ENCODE peak calls at places on chromosome 3, in five cellular contexts. W is RCC 7860, G is upper lobe of right lung, D is amniotic stem cell, Y is immature natural killer cell. I is an unnamed sample.

GRCh38 chr3:123444023-123444422 is 4.9 kb downstream of the ADCY5 start:
- DNase-seq in Y (no peak), D (no peak), G (no peak), W (no peak), I (no peak)

GRCh38 chr3:55704521-55704920 is 217.4 kb upstream of the WNT5A start:
- DNase-seq in W (peak), Y (no peak), D (peak), G (no peak), I (no peak)

GRCh38 chr3:128489860-128490649 is 2.9 kb downstream of the GATA2 start:
- DNase-seq in D (peak), G (peak), W (no peak), Y (no peak), I (no peak)

GRCh38 chr3:178043084-178043483 is 493.2 kb upstream of the KCNMB2 start:
- DNase-seq in D (no peak), G (no peak), W (no peak), Y (no peak), I (no peak)

GRCh38 chr3:161042023-161042501 is 63.1 kb downstream of the B3GALNT1 start:
- DNase-seq in G (no peak), D (no peak), W (no peak), Y (no peak), I (no peak)

GRCh38 chr3:14266361-14266760 is 87.7 kb downstream of the LSM3 start:
- DNase-seq in W (no peak), Y (no peak), G (no peak), D (peak), I (peak)

GRCh38 chr3:41328916-41329315 is 129.6 kb downstream of the CTNNB1 start:
- DNase-seq in D (no peak), W (no peak), G (no peak), Y (no peak), I (no peak)

GRCh38 chr3:13878711-13879101 is 1.2 kb downstream of the WNT7A start:
- DNase-seq in Y (no peak), G (peak), W (no peak), D (no peak), I (no peak)

GRCh38 chr3:87336761-87337160 is 60.4 kb upstream of the POU1F1 start:
- DNase-seq in G (no peak), D (no peak), Y (no peak), W (no peak), I (no peak)

GRCh38 chr3:88810455-88810854 is 297.0 kb upstream of the EPHA3 start:
- DNase-seq in W (no peak), G (no peak), D (no peak), Y (no peak), I (no peak)

GRCh38 chr3:150699068-150699635 is 4.6 kb downstream of the ERICH6 start:
- DNase-seq in Y (no peak), W (no peak), G (no peak), D (no peak), I (no peak)